ENCODE peak calls at places on chromosomes 5 and 9, in eight cellular contexts. S is NCI-H2107; F is GM23248; P is D721Med; V is fibroblast of gingiva; R is activated naive CD4-positive, alpha-beta T cell treated with anti-CD3 and anti-CD28 coated beads, Interleukin-2, amount 10 ng/mL, durations not matched to agents 7 days and 5 days; A is Calu3; D is hypothalamus. H is an unnamed sample.

GRCh38 chr5:51345106-51345505 is 38.1 kb upstream of the ISL1 start:
- DNase-seq in S (no peak), F (peak; percentile 4), P (no peak), V (no peak), R (no peak), A (no peak), D (no peak), H (peak; percentile 73)

GRCh38 chr5:14742427-14743010 is 78.0 kb downstream of the OTULIN start:
- DNase-seq in S (peak; percentile 26), F (no peak), P (no peak), V (no peak), R (no peak), A (no peak), D (no peak), H (no peak)

GRCh38 chr5:176817369-176817841 is 7.0 kb downstream of the UNC5A start:
- DNase-seq in S (no peak), F (no peak), P (no peak), V (no peak), R (no peak), A (peak; percentile 62), D (no peak), H (no peak)

GRCh38 chr5:124456244-124456643 is 290.2 kb downstream of the ZNF608 start:
- DNase-seq in S (no peak), F (peak; percentile 4), P (no peak), V (peak; percentile 87), R (no peak), A (no peak), D (no peak), H (no peak)

GRCh38 chr5:178351221-178351825 is 118.7 kb upstream of the PHYKPL start:
- DNase-seq in S (no peak), F (no peak), P (no peak), V (no peak), R (no peak), A (no peak), D (no peak), H (no peak)

GRCh38 chr5:31798168-31798567 is 159.2 kb downstream of the PDZD2 start:
- DNase-seq in S (no peak), F (no peak), P (no peak), V (no peak), R (no peak), A (no peak), D (no peak), H (no peak)

GRCh38 chr9:88458716-88459115 is 70.5 kb downstream of the SPIN1 start:
- DNase-seq in S (no peak), F (peak; percentile 54), P (no peak), V (peak; percentile 90), R (no peak), A (no peak), D (no peak), H (no peak)

GRCh38 chr9:35553670-35554543 is 51.2 kb upstream of the TESK1 start:
- DNase-seq in S (peak; percentile 60), F (peak; percentile 89), P (peak; percentile 63), V (peak; percentile 79), R (peak; percentile 60), A (peak; percentile 58), D (no peak), H (peak; percentile 68)

GRCh38 chr5:157303667-157304327 is 37.9 kb downstream of the CYFIP2 start:
- DNase-seq in S (no peak), F (no peak), P (no peak), V (no peak), R (peak; percentile 80), A (no peak), D (no peak), H (no peak)

GRCh38 chr5:40678021-40678939 is 1.4 kb upstream of the PTGER4 start:
- DNase-seq in S (no peak), F (no peak), P (no peak), V (peak; percentile 17), R (peak; percentile 31), A (no peak), D (no peak), H (peak; percentile 53)

GRCh38 chr5:6759401-6759800 is 46.2 kb downstream of the TENT4A start:
- DNase-seq in S (no peak), F (no peak), P (no peak), V (no peak), R (no peak), A (peak; percentile 11), D (no peak), H (peak; percentile 98)

GRCh38 chr9:90783552-90783951 is 18.1 kb upstream of the SYK start:
- DNase-seq in S (no peak), F (no peak), P (no peak), V (no peak), R (no peak), A (peak; percentile 1), D (no peak), H (no peak)

GRCh38 chr5:36227046-36227445 is 14.7 kb downstream of the NADK2 start:
- DNase-seq in S (no peak), F (peak; percentile 13), P (no peak), V (no peak), R (no peak), A (no peak), D (no peak), H (no peak)

GRCh38 chr5:143931986-143932385 is 120.0 kb downstream of the HMHB1 start:
- DNase-seq in S (no peak), F (no peak), P (no peak), V (no peak), R (no peak), A (no peak), D (no peak), H (no peak)